ENCODE peak calls at places on chromosomes 5 and 9, in eight cellular contexts. P, W, N, T, H, K, O and B are unnamed samples.

GRCh38 chr5:75341934-75342333 is 4.9 kb downstream of the HMGCR start:
- DNase-seq in T (no peak), N (peak; percentile 18), K (no peak), H (no peak), W (no peak), O (no peak), P (no peak), B (no peak)

GRCh38 chr5:179183481-179183880 is 123.3 kb downstream of the ZNF354C start:
- DNase-seq in H (peak; percentile 23), W (no peak), K (no peak), N (no peak), O (no peak), P (no peak), T (no peak), B (no peak)

GRCh38 chr9:98021306-98022040 is 35.1 kb upstream of the NANS start:
- DNase-seq in P (no peak), W (no peak), K (no peak), N (no peak), T (no peak), O (peak; percentile 62), H (no peak), B (no peak)

GRCh38 chr5:172788771-172789686 is 18.0 kb upstream of the DUSP1 start:
- DNase-seq in H (peak; percentile 75), T (peak; percentile 68), N (peak; percentile 81), K (no peak), O (peak; percentile 37), P (no peak), W (no peak), B (no peak)

GRCh38 chr9:116075191-116075590 is 78.4 kb upstream of the PAPPA start:
- DNase-seq in P (peak; percentile 86), T (no peak), H (no peak), N (peak; percentile 77), K (no peak), W (peak; percentile 67), O (no peak), B (no peak)

GRCh38 chr9:116572095-116572748 is 114.9 kb upstream of the TRIM32 start:
- DNase-seq in P (peak; percentile 81), H (peak; percentile 86), N (peak; percentile 91), T (peak; percentile 75), O (peak; percentile 92), K (peak; percentile 21), W (peak; percentile 94), B (peak; percentile 32)

GRCh38 chr5:119355636-119356383 is at the start of gene TNFAIP8:
- DNase-seq in K (no peak), P (no peak), O (peak; percentile 62), T (peak; percentile 60), H (peak; percentile 76), W (peak; percentile 65), N (peak; percentile 54), B (peak; percentile 85)

GRCh38 chr9:70165006-70165602 is 93.7 kb upstream of the SMC5 start:
- DNase-seq in O (no peak), K (no peak), T (no peak), H (no peak), N (peak; percentile 14), W (no peak), P (no peak), B (no peak)

GRCh38 chr9:68925175-68925574 is 88.7 kb downstream of the PRKACG start:
- DNase-seq in H (no peak), K (no peak), T (no peak), N (no peak), P (no peak), O (no peak), W (no peak), B (no peak)

GRCh38 chr5:157607371-157608161 is 32.0 kb upstream of the ADAM19 start:
- DNase-seq in W (peak; percentile 70), N (peak; percentile 73), P (no peak), T (no peak), O (no peak), K (peak; percentile 61), H (no peak), B (peak; percentile 31)

GRCh38 chr5:160649304-160649703 is 202.7 kb downstream of the ATP10B start:
- DNase-seq in W (no peak), K (peak; percentile 26), H (no peak), O (no peak), T (no peak), P (no peak), N (no peak), B (no peak)

GRCh38 chr5:128613111-128613510 is 75.1 kb upstream of the FBN2 start:
- DNase-seq in P (no peak), N (no peak), K (no peak), H (no peak), W (no peak), T (no peak), O (no peak), B (no peak)

GRCh38 chr5:19564036-19564435 is 424.0 kb downstream of the CDH18 start:
- DNase-seq in P (no peak), T (no peak), N (no peak), O (no peak), W (no peak), H (no peak), K (no peak), B (no peak)

GRCh38 chr5:140926903-140927573 is 939 bp downstream of the PCDHAC1 start:
- DNase-seq in W (peak; percentile 3), O (peak; percentile 16), N (peak; percentile 3), K (no peak), T (no peak), P (no peak), H (peak; percentile 54), B (peak; percentile 5)

GRCh38 chr5:113122053-113122452 is 145.5 kb downstream of the DCP2 start:
- DNase-seq in O (peak; percentile 41), W (peak; percentile 26), K (no peak), N (peak; percentile 74), P (peak; percentile 18), T (peak; percentile 76), H (no peak), B (no peak)
- TF ChIP-seq CTCF in O (no peak), W (no peak), K (no peak), N (no peak), P (no peak), T (no peak), H (no peak), B (no peak)

GRCh38 chr9:133349965-133350624 is 2.1 kb downstream of the RPL7A start:
- DNase-seq in H (no peak), P (no peak), K (no peak), T (no peak), O (no peak), W (no peak), N (no peak), B (no peak)
- H3K4me3 ChIP-seq in H (no peak overlapping the region), P (peak overlapping the region; percentile 99), K (peak overlapping the region; percentile 97), T (no peak overlapping the region), O (no peak overlapping the region), W (peak overlapping the region; percentile 83), N (peak overlapping the region; percentile 4), B (peak overlapping the region; percentile 99)

GRCh38 chr5:148060881-148061280 is 2.9 kb upstream of the SPINK5 start:
- DNase-seq in N (no peak), K (no peak), O (no peak), H (no peak), P (no peak), W (no peak), T (no peak), B (no peak)
- TF ChIP-seq CTCF in N (no peak), K (no peak), O (no peak), H (no peak), P (no peak), W (no peak), T (no peak), B (no peak)

GRCh38 chr9:105144076-105144475 is 100.4 kb upstream of the SLC44A1 start:
- DNase-seq in K (no peak), O (no peak), P (no peak), W (no peak), T (no peak), N (peak; percentile 19), H (no peak), B (no peak)
- H3K4me3 ChIP-seq in K (no peak overlapping the region), O (no peak overlapping the region), P (no peak overlapping the region), W (no peak overlapping the region), T (no peak overlapping the region), N (no peak overlapping the region), H (no peak overlapping the region), B (no peak overlapping the region)

DNA sequence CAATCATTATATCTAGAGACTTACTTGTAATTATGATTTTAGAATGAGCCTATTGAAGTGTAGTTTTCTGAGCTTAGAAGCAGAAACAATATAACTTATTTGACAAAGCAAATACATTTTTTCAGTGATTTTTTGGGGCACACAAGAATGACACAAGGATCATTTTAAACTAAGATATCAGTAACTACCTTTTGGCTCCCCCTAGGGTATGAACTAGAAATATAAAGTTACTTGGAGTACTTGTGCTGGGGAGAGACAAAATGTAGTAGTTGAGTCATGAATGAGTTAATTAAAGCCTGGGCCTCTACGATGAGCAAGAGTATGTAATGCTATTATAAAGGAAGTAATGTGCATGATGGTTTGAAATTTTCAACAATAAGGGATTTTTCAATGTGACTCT is 1244.1 kb upstream of the ACO1 start:
- DNase-seq in T (no peak), K (peak; percentile 17), H (no peak), W (peak; percentile 73), N (peak; percentile 14), O (no peak), P (no peak), B (no peak)
- TF ChIP-seq CTCF in T (no peak), K (peak; percentile 31), H (peak; percentile 21), W (peak; percentile 60), N (peak; percentile 36), O (no peak), P (peak; percentile 7), B (peak; percentile 34)